ENCODE peak calls at places on chromosomes 6 and 20, in ten cellular contexts. One of them, this sample, is unnamed.

GRCh38 chr6:25992413-25993037 is 29.9 kb downstream of the TRIM38 start:
- DNase-seq in transverse colon: peak; percentile 97
- DNase-seq in lower leg skin: peak; percentile 90
- DNase-seq in uterus: peak; percentile 94
- DNase-seq in tibial nerve: peak; percentile 93
- DNase-seq in stomach: peak; percentile 96
- DNase-seq in HCT116: peak; percentile 78
- DNase-seq in suprapubic skin: peak; percentile 95
- DNase-seq in heart left ventricle: peak; percentile 95
- DNase-seq in thyroid gland: peak; percentile 96
- DNase-seq in this sample: peak; percentile 78

GRCh38 chr6:139457482-139457881 is 83.0 kb upstream of the CITED2 start:
- DNase-seq in transverse colon: no peak
- DNase-seq in lower leg skin: no peak
- DNase-seq in uterus: no peak
- DNase-seq in tibial nerve: no peak
- DNase-seq in stomach: no peak
- DNase-seq in HCT116: no peak
- DNase-seq in suprapubic skin: no peak
- DNase-seq in heart left ventricle: no peak
- DNase-seq in thyroid gland: no peak
- DNase-seq in this sample: no peak

GRCh38 chr6:158599635-158600034 is 39.7 kb downstream of the TMEM181 start:
- DNase-seq in transverse colon: no peak
- DNase-seq in lower leg skin: no peak
- DNase-seq in uterus: no peak
- DNase-seq in tibial nerve: no peak
- DNase-seq in stomach: no peak
- DNase-seq in HCT116: no peak
- DNase-seq in suprapubic skin: no peak
- DNase-seq in heart left ventricle: no peak
- DNase-seq in thyroid gland: no peak
- DNase-seq in this sample: no peak

GRCh38 chr6:108524528-108525218 is 36.0 kb upstream of the FOXO3 start:
- DNase-seq in transverse colon: no peak
- DNase-seq in lower leg skin: no peak
- DNase-seq in uterus: no peak
- DNase-seq in tibial nerve: no peak
- DNase-seq in stomach: no peak
- DNase-seq in HCT116: no peak
- DNase-seq in suprapubic skin: no peak
- DNase-seq in heart left ventricle: no peak
- DNase-seq in thyroid gland: no peak
- DNase-seq in this sample: no peak

GRCh38 chr6:168156742-168157265 is 77.8 kb upstream of the FRMD1 start:
- DNase-seq in transverse colon: no peak
- DNase-seq in lower leg skin: no peak
- DNase-seq in uterus: no peak
- DNase-seq in tibial nerve: no peak
- DNase-seq in stomach: no peak
- DNase-seq in HCT116: no peak
- DNase-seq in suprapubic skin: peak; percentile 50
- DNase-seq in heart left ventricle: no peak
- DNase-seq in thyroid gland: no peak
- DNase-seq in this sample: no peak

GRCh38 chr6:38184780-38185080 is 365.2 kb downstream of the ZFAND3 start:
- DNase-seq in transverse colon: no peak
- DNase-seq in lower leg skin: no peak
- DNase-seq in uterus: no peak
- DNase-seq in tibial nerve: no peak
- DNase-seq in stomach: no peak
- DNase-seq in HCT116: no peak
- DNase-seq in suprapubic skin: peak; percentile 65
- DNase-seq in heart left ventricle: no peak
- DNase-seq in thyroid gland: no peak
- DNase-seq in this sample: no peak

GRCh38 chr20:63507083-63507743 is 8.3 kb upstream of the EEF1A2 start:
- DNase-seq in transverse colon: no peak
- DNase-seq in lower leg skin: no peak
- DNase-seq in uterus: no peak
- DNase-seq in tibial nerve: no peak
- DNase-seq in stomach: no peak
- DNase-seq in HCT116: no peak
- DNase-seq in suprapubic skin: no peak
- DNase-seq in heart left ventricle: no peak
- DNase-seq in thyroid gland: no peak
- DNase-seq in this sample: no peak

GRCh38 chr6:26270903-26271639 is 93.9 kb upstream of the BTN3A2 start:
- DNase-seq in transverse colon: peak; percentile 69
- DNase-seq in lower leg skin: peak; percentile 79
- DNase-seq in uterus: peak; percentile 79
- DNase-seq in tibial nerve: no peak
- DNase-seq in stomach: peak; percentile 53
- DNase-seq in HCT116: no peak
- DNase-seq in suprapubic skin: no peak
- DNase-seq in heart left ventricle: peak; percentile 67
- DNase-seq in thyroid gland: peak; percentile 67
- DNase-seq in this sample: no peak

GRCh38 chr6:144953552-144954240 is 668.6 kb downstream of the UTRN start:
- DNase-seq in transverse colon: no peak
- DNase-seq in lower leg skin: no peak
- DNase-seq in uterus: no peak
- DNase-seq in tibial nerve: no peak
- DNase-seq in stomach: no peak
- DNase-seq in HCT116: peak; percentile 45
- DNase-seq in suprapubic skin: no peak
- DNase-seq in heart left ventricle: no peak
- DNase-seq in thyroid gland: no peak
- DNase-seq in this sample: peak; percentile 21

GRCh38 chr6:43677759-43678158 is 9.8 kb downstream of the MRPS18A start:
- DNase-seq in transverse colon: no peak
- DNase-seq in lower leg skin: no peak
- DNase-seq in uterus: no peak
- DNase-seq in tibial nerve: no peak
- DNase-seq in stomach: no peak
- DNase-seq in HCT116: no peak
- DNase-seq in suprapubic skin: no peak
- DNase-seq in heart left ventricle: no peak
- DNase-seq in thyroid gland: no peak
- DNase-seq in this sample: no peak

GRCh38 chr20:2812189-2812588 is 2.6 kb upstream of the C20orf141 start:
- DNase-seq in transverse colon: no peak
- DNase-seq in lower leg skin: no peak
- DNase-seq in uterus: no peak
- DNase-seq in tibial nerve: no peak
- DNase-seq in stomach: no peak
- DNase-seq in HCT116: no peak
- DNase-seq in suprapubic skin: no peak
- DNase-seq in heart left ventricle: no peak
- DNase-seq in thyroid gland: no peak
- DNase-seq in this sample: no peak

GRCh38 chr20:46031701-46032254 is 2.8 kb downstream of the SLC12A5 start:
- DNase-seq in transverse colon: no peak
- DNase-seq in lower leg skin: no peak
- DNase-seq in uterus: no peak
- DNase-seq in tibial nerve: no peak
- DNase-seq in stomach: peak; percentile 39
- DNase-seq in HCT116: no peak
- DNase-seq in suprapubic skin: no peak
- DNase-seq in heart left ventricle: no peak
- DNase-seq in thyroid gland: peak; percentile 46
- DNase-seq in this sample: no peak

GRCh38 chr20:46028772-46029371 is at the start of gene SLC12A5:
- DNase-seq in transverse colon: no peak
- DNase-seq in lower leg skin: no peak
- DNase-seq in uterus: no peak
- DNase-seq in tibial nerve: no peak
- DNase-seq in stomach: no peak
- DNase-seq in HCT116: no peak
- DNase-seq in suprapubic skin: no peak
- DNase-seq in heart left ventricle: no peak
- DNase-seq in thyroid gland: no peak
- DNase-seq in this sample: no peak

GRCh38 chr20:46030290-46031013 is 1.4 kb downstream of the SLC12A5 start:
- DNase-seq in transverse colon: no peak
- DNase-seq in lower leg skin: no peak
- DNase-seq in uterus: no peak
- DNase-seq in tibial nerve: no peak
- DNase-seq in stomach: no peak
- DNase-seq in HCT116: no peak
- DNase-seq in suprapubic skin: no peak
- DNase-seq in heart left ventricle: no peak
- DNase-seq in thyroid gland: no peak
- DNase-seq in this sample: no peak

GRCh38 chr20:46034039-46034438 is 5.0 kb downstream of the SLC12A5 start:
- DNase-seq in transverse colon: no peak
- DNase-seq in lower leg skin: no peak
- DNase-seq in uterus: no peak
- DNase-seq in tibial nerve: no peak
- DNase-seq in stomach: no peak
- DNase-seq in HCT116: no peak
- DNase-seq in suprapubic skin: no peak
- DNase-seq in heart left ventricle: no peak
- DNase-seq in thyroid gland: no peak
- DNase-seq in this sample: peak; percentile 64

GRCh38 chr20:46031014-46031569 is 2.1 kb downstream of the SLC12A5 start:
- DNase-seq in transverse colon: no peak
- DNase-seq in lower leg skin: no peak
- DNase-seq in uterus: no peak
- DNase-seq in tibial nerve: no peak
- DNase-seq in stomach: no peak
- DNase-seq in HCT116: no peak
- DNase-seq in suprapubic skin: no peak
- DNase-seq in heart left ventricle: no peak
- DNase-seq in thyroid gland: no peak
- DNase-seq in this sample: no peak
- TF ChIP-seq POLR2A in transverse colon: no peak
- TF ChIP-seq POLR2A in lower leg skin: no peak
- TF ChIP-seq POLR2A in uterus: no peak
- TF ChIP-seq POLR2A in tibial nerve: no peak
- TF ChIP-seq POLR2A in stomach: no peak
- TF ChIP-seq POLR2A in HCT116: no peak
- TF ChIP-seq POLR2A in suprapubic skin: no peak
- TF ChIP-seq POLR2A in heart left ventricle: no peak
- TF ChIP-seq POLR2A in thyroid gland: no peak
- TF ChIP-seq POLR2A in this sample: no peak

DNA sequence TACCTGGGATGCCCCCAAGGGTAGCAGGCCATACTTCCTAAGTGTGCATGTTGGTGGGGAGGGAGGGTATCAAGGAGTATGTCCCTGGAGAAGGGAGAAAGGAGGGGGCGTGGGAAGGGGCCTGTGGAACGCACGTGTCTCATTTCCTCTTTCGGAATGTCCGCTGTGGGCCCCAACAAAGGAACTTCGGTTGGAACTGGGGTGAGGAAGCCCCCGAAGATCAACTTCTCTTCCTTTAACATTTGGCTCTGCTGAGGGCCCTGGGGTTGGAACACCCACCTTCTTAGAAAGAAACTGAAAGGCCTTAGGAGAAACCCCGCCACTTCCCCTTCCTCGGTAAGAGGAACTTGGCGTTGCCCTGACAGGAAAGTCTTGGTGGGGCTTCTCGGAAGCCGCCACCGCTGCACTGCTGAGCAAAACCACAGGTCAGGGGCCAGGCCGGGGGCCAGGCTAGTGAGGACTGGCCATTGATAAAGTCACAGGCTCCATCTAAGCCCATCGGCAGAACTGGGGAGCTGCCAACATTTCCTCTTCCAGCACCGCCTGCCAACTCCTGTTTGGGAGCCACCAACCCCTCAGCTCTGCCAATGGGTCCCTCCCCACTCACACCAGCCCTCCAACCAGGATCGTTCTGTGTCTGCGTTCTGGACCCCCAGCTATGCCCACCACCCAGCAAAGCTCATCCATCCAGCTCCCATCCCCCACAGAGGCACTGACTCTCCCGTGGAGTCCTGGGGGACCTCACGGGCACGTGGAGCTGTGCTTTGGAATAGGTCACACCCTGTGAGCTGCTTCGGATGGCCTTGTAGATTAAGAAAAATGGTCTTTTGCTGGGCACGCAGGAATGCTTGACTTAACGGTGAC is 44.8 kb downstream of the FGD2 start:
- DNase-seq in transverse colon: peak; percentile 77
- DNase-seq in lower leg skin: peak; percentile 63
- DNase-seq in uterus: peak; percentile 42
- DNase-seq in tibial nerve: no peak
- DNase-seq in stomach: peak; percentile 58
- DNase-seq in HCT116: no peak
- DNase-seq in suprapubic skin: no peak
- DNase-seq in heart left ventricle: peak; percentile 66
- DNase-seq in thyroid gland: peak; percentile 27
- DNase-seq in this sample: no peak
- TF ChIP-seq POLR2A in transverse colon: no peak
- TF ChIP-seq POLR2A in lower leg skin: no peak
- TF ChIP-seq POLR2A in uterus: no peak
- TF ChIP-seq POLR2A in tibial nerve: no peak
- TF ChIP-seq POLR2A in stomach: no peak
- TF ChIP-seq POLR2A in HCT116: no peak
- TF ChIP-seq POLR2A in suprapubic skin: no peak
- TF ChIP-seq POLR2A in heart left ventricle: no peak
- TF ChIP-seq POLR2A in thyroid gland: no peak
- TF ChIP-seq POLR2A in this sample: no peak

DNA sequence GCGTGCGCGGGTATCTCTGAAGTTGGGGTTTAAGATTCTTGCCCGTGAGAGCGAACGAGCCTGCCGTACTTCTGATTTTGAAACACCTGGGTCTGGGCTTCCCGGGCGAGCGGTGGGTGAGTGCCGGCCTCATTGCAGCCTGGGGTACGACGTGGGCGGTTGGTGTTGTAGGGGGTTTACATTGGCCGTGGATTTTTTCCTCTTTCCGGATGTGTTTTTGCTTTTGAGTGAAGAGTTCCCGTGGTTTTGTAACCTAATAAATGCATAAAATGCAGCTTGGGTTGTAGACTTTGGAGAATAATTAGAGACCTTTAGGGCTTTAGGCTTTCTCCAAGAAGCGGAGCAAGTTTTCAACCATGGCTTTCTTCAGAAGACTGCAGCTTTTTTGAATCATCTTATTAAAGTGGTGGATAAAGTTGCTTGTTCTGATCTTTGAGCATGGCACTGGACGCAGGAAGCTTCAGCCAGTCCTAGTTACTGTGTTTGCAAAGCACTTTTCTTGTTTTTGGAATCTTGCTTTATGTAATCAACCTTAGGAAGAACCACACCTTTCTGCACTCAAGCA is 314 bp downstream of the FARS2 start:
- DNase-seq in transverse colon: no peak
- DNase-seq in lower leg skin: no peak
- DNase-seq in uterus: no peak
- DNase-seq in tibial nerve: no peak
- DNase-seq in stomach: no peak
- DNase-seq in HCT116: no peak
- DNase-seq in suprapubic skin: no peak
- DNase-seq in heart left ventricle: no peak
- DNase-seq in thyroid gland: no peak
- DNase-seq in this sample: no peak
- TF ChIP-seq POLR2A in transverse colon: no peak
- TF ChIP-seq POLR2A in lower leg skin: no peak
- TF ChIP-seq POLR2A in uterus: no peak
- TF ChIP-seq POLR2A in tibial nerve: no peak
- TF ChIP-seq POLR2A in stomach: no peak
- TF ChIP-seq POLR2A in HCT116: no peak
- TF ChIP-seq POLR2A in suprapubic skin: no peak
- TF ChIP-seq POLR2A in heart left ventricle: no peak
- TF ChIP-seq POLR2A in thyroid gland: no peak
- TF ChIP-seq POLR2A in this sample: no peak

GRCh38 chr6:106476326-106477105 is 116.0 kb downstream of the CRYBG1 start:
- DNase-seq in transverse colon: no peak
- DNase-seq in lower leg skin: no peak
- DNase-seq in uterus: no peak
- DNase-seq in tibial nerve: no peak
- DNase-seq in stomach: no peak
- DNase-seq in HCT116: no peak
- DNase-seq in suprapubic skin: no peak
- DNase-seq in heart left ventricle: no peak
- DNase-seq in thyroid gland: no peak
- DNase-seq in this sample: no peak
- TF ChIP-seq POLR2A in transverse colon: no peak
- TF ChIP-seq POLR2A in lower leg skin: no peak
- TF ChIP-seq POLR2A in uterus: no peak
- TF ChIP-seq POLR2A in tibial nerve: no peak
- TF ChIP-seq POLR2A in stomach: no peak
- TF ChIP-seq POLR2A in HCT116: no peak
- TF ChIP-seq POLR2A in suprapubic skin: no peak
- TF ChIP-seq POLR2A in heart left ventricle: no peak
- TF ChIP-seq POLR2A in thyroid gland: no peak
- TF ChIP-seq POLR2A in this sample: no peak